ENCODE peak calls at places on chromosomes 7 and 10, in six cellular contexts. One of them, this sample, is unnamed.
A peak's percentile ranks its signal among the peaks of the same experiment; 100 is the strongest.

GRCh38 chr7:74225400-74225799 is 15.6 kb downstream of the LAT2 start:
- DNase-seq in GM23338: no peak
- DNase-seq in endothelial cell: no peak
- DNase-seq in NCI-H2171 treated with DMSO at 0.1 percent for 48 hours: no peak
- DNase-seq in osteocyte: no peak
- DNase-seq in AG04450: no peak
- DNase-seq in this sample: no peak

GRCh38 chr10:490891-491571 is 198.4 kb downstream of the DIP2C start:
- DNase-seq in GM23338: peak; percentile 44
- DNase-seq in endothelial cell: peak; percentile 19
- DNase-seq in NCI-H2171 treated with DMSO at 0.1 percent for 48 hours: no peak
- DNase-seq in osteocyte: no peak
- DNase-seq in AG04450: no peak
- DNase-seq in this sample: peak; percentile 80

GRCh38 chr7:14899065-14899464 is 3.5 kb downstream of the DGKB start:
- DNase-seq in GM23338: no peak
- DNase-seq in endothelial cell: no peak
- DNase-seq in NCI-H2171 treated with DMSO at 0.1 percent for 48 hours: peak; percentile 47
- DNase-seq in osteocyte: no peak
- DNase-seq in AG04450: no peak
- DNase-seq in this sample: peak; percentile 3

GRCh38 chr7:117582219-117582704 is 102.4 kb downstream of the CFTR start:
- DNase-seq in GM23338: peak; percentile 34
- DNase-seq in endothelial cell: no peak
- DNase-seq in NCI-H2171 treated with DMSO at 0.1 percent for 48 hours: no peak
- DNase-seq in osteocyte: no peak
- DNase-seq in AG04450: peak; percentile 91
- DNase-seq in this sample: peak; percentile 99

GRCh38 chr10:6208781-6209235 is 6.1 kb downstream of the PFKFB3 start:
- DNase-seq in GM23338: no peak
- DNase-seq in endothelial cell: no peak
- DNase-seq in NCI-H2171 treated with DMSO at 0.1 percent for 48 hours: peak; percentile 70
- DNase-seq in osteocyte: no peak
- DNase-seq in AG04450: no peak
- DNase-seq in this sample: no peak

GRCh38 chr7:139125637-139126036 is 16.1 kb upstream of the ZC3HAV1 start:
- DNase-seq in GM23338: no peak
- DNase-seq in endothelial cell: no peak
- DNase-seq in NCI-H2171 treated with DMSO at 0.1 percent for 48 hours: no peak
- DNase-seq in osteocyte: no peak
- DNase-seq in AG04450: no peak
- DNase-seq in this sample: no peak

GRCh38 chr7:110590415-110590814 is 500.5 kb upstream of the LRRN3 start:
- DNase-seq in GM23338: peak; percentile 80
- DNase-seq in endothelial cell: no peak
- DNase-seq in NCI-H2171 treated with DMSO at 0.1 percent for 48 hours: no peak
- DNase-seq in osteocyte: no peak
- DNase-seq in AG04450: no peak
- DNase-seq in this sample: no peak

GRCh38 chr10:17453377-17454091 is 861 bp downstream of the ST8SIA6 start:
- DNase-seq in GM23338: peak; percentile 82
- DNase-seq in endothelial cell: peak; percentile 42
- DNase-seq in NCI-H2171 treated with DMSO at 0.1 percent for 48 hours: no peak
- DNase-seq in osteocyte: no peak
- DNase-seq in AG04450: no peak
- DNase-seq in this sample: peak; percentile 6

GRCh38 chr10:100782845-100783244 is 37.5 kb downstream of the PAX2 start:
- DNase-seq in GM23338: no peak
- DNase-seq in endothelial cell: no peak
- DNase-seq in NCI-H2171 treated with DMSO at 0.1 percent for 48 hours: no peak
- DNase-seq in osteocyte: no peak
- DNase-seq in AG04450: no peak
- DNase-seq in this sample: no peak

GRCh38 chr7:52260046-52260665 is 775.3 kb upstream of the POM121L12 start:
- DNase-seq in GM23338: peak; percentile 85
- DNase-seq in endothelial cell: peak; percentile 18
- DNase-seq in NCI-H2171 treated with DMSO at 0.1 percent for 48 hours: no peak
- DNase-seq in osteocyte: no peak
- DNase-seq in AG04450: no peak
- DNase-seq in this sample: no peak

GRCh38 chr7:24923172-24923865 is 56.7 kb downstream of the OSBPL3 start:
- DNase-seq in GM23338: no peak
- DNase-seq in endothelial cell: no peak
- DNase-seq in NCI-H2171 treated with DMSO at 0.1 percent for 48 hours: no peak
- DNase-seq in osteocyte: no peak
- DNase-seq in AG04450: no peak
- DNase-seq in this sample: no peak

This sample was measured in amniotic epithelial cell.